ENCODE peak calls at places on chromosomes 3 and 15, in four cellular contexts. V, U, M and G are unnamed samples.

GRCh38 chr15:39591896-39592315 is 11.0 kb downstream of the THBS1 start:
- DNase-seq in V (peak), U (no peak), M (no peak), G (no peak)

GRCh38 chr15:57160823-57161560 is 215.3 kb upstream of the CGNL1 start:
- DNase-seq in V (peak), U (no peak), M (no peak), G (no peak)

GRCh38 chr15:88635343-88635742 is 3.5 kb upstream of the ISG20 start:
- DNase-seq in V (peak), U (no peak), M (no peak), G (no peak)

GRCh38 chr15:39079296-39079834 is 501.5 kb upstream of the THBS1 start:
- DNase-seq in V (peak), U (no peak), M (no peak), G (no peak)

GRCh38 chr15:99480223-99480810 is 85.5 kb upstream of the MEF2A start:
- DNase-seq in V (no peak), U (no peak), M (no peak), G (no peak)

GRCh38 chr3:42148982-42149432 is 57.9 kb downstream of the TRAK1 start:
- DNase-seq in V (peak), U (peak), M (no peak), G (peak)

GRCh38 chr15:101014921-101015841 is 96.0 kb downstream of the LRRK1 start:
- DNase-seq in V (peak), U (peak), M (peak), G (peak)

GRCh38 chr15:68584704-68585573 is 6.1 kb downstream of the CORO2B start:
- DNase-seq in V (no peak), U (no peak), M (no peak), G (peak)

GRCh38 chr3:16280671-16281070 is 15.7 kb downstream of the OXNAD1 start:
- DNase-seq in V (peak), U (no peak), M (no peak), G (no peak)

GRCh38 chr3:94226058-94226457 is 163.2 kb downstream of the NSUN3 start:
- DNase-seq in V (peak), U (no peak), M (no peak), G (no peak)

GRCh38 chr3:115248274-115248673 is 101.2 kb upstream of the ZBTB20 start:
- DNase-seq in V (peak), U (no peak), M (no peak), G (no peak)

GRCh38 chr3:101829066-101829830 is 20.1 kb upstream of the NFKBIZ start:
- DNase-seq in V (peak), U (no peak), M (no peak), G (no peak)

GRCh38 chr3:196947136-196947859 is 5.0 kb upstream of the NCBP2 start:
- DNase-seq in V (no peak), U (no peak), M (no peak), G (no peak)

GRCh38 chr3:157103860-157104259 is 56.1 kb downstream of the CCNL1 start:
- DNase-seq in V (no peak), U (no peak), M (no peak), G (no peak)

GRCh38 chr3:61561374-61562041 is at the start of gene PTPRG:
- DNase-seq in V (peak), U (peak), M (peak), G (peak)

GRCh38 chr3:5213574-5213966 is 26.1 kb downstream of the EDEM1 start:
- DNase-seq in V (no peak), U (no peak), M (no peak), G (no peak)

GRCh38 chr3:146125946-146126345 is 35.0 kb downstream of the PLOD2 start:
- DNase-seq in V (peak), U (no peak), M (no peak), G (no peak)

GRCh38 chr15:67690936-67691335 is 134.4 kb upstream of the SKOR1 start:
- DNase-seq in V (peak), U (no peak), M (no peak), G (no peak)

GRCh38 chr15:52011711-52012144 is 7.3 kb upstream of the MAPK6 start:
- DNase-seq in V (no peak), U (no peak), M (no peak), G (no peak)

DNA sequence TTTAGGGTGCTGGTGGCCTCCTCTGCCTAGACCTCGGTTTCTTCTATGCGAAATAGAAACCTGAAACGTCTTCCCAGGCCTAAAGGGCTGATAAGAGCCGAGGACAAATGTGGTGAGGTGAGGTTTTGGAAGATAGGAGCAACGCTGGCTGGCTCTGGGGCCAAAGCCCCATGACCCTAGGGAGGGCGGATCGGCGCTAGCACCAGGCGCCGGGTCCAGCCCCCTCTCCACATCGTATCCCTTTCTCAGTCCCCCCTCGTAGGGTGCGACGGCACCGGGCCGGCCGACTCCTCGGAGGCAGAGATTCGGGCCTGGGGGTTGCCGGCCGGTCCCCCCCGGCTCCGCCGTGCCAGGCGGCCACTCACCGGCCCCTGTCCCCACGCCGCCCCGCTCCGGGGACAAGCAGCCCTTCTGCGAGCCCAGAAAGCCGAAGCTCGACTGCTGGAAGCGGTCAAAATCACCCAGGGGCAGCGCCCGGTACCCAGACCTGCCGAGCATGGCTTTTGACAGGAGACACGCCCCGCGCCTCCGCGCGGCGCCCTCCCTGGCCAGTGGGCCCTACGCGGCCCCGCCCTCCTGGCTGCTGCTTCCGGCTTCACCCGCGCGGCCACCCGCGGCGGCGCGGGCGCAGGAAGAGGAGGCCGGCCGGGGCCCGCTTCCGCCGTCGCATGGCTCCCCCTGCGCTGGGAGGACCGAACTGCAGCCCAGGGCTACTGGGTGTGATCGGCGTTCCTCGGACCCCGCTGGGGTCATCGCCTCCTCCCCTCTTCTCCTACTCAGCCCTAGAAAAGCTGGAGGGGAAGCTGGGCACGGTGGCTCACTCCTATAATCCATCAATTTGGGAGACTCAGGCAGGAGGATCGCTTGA is at the start of gene STOML1:
- DNase-seq in V (peak), U (peak), M (peak), G (peak)
- TF ChIP-seq CTCF in V (peak), U (peak), M (peak), G (peak)

GRCh38 chr15:48603123-48603500 is 42.4 kb downstream of the FBN1 start:
- DNase-seq in V (no peak), U (no peak), M (no peak), G (no peak)
- TF ChIP-seq CTCF in V (no peak), U (no peak), M (no peak), G (no peak)

GRCh38 chr15:34436956-34437442 is 609 bp downstream of the GOLGA8A start:
- DNase-seq in V (peak), U (peak), M (peak), G (peak)
- TF ChIP-seq CTCF in V (no peak), U (no peak), M (peak), G (no peak)

DNA sequence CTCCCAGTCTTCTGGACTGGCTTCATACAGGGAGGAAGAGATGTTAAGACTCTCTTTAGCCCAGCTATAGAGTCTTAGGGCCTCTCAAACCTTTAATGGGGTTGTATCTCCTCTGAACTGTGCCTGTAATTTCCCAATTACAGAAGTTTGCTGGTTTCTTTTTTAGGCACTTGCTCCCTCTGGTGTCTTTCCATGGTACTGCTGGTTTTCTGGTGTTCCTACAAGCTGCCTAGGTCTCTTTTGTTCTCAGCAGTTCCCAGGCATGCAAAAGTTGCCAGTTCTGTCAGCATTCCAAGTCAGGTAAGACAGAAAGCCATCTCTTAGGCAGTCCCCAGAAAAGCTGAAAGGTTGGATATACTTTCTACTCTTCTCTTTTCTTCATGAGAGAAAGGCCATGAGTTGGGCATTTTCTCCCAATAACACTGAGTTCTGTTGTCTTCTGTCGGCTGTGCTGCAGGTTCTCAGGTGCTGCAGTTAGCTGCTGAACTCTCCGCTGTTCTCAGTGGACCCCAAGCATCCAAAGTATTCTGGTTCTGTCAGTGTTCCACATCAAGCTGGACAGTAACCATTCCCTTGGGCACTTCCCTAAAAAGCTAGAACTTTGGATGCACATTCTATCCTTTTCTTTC is 54.4 kb upstream of the EHHADH start:
- DNase-seq in V (peak), U (peak), M (peak), G (peak)
- TF ChIP-seq CTCF in V (peak), U (peak), M (peak), G (peak)

GRCh38 chr3:107946700-107947099 is 144.1 kb downstream of the CD47 start:
- DNase-seq in V (no peak), U (no peak), M (no peak), G (no peak)
- TF ChIP-seq CTCF in V (no peak), U (no peak), M (no peak), G (no peak)

GRCh38 chr15:85312925-85313324 is 67.5 kb upstream of the AKAP13 start:
- DNase-seq in V (peak), U (no peak), M (no peak), G (no peak)
- TF ChIP-seq CTCF in V (peak), U (no peak), M (no peak), G (no peak)

DNA sequence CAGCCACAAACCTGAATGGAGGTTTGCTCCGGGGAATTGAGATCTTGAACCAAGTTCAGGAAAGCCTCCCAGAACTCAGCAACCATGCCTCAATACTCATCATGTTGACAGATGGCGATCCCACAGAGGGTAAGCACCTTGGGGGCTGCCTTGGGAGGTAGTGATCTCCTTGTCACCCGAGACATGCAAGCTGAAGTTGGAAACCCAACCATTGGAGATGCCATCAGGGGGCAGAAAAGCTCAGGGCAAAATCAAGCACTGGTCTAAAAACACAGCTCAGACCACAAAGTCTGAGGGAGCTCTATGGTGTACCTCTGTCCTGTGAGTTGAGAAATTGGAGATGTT is 5.8 kb downstream of the ITIH1 start:
- DNase-seq in V (no peak), U (no peak), M (no peak), G (peak)
- TF ChIP-seq CTCF in V (no peak), U (no peak), M (no peak), G (no peak)

GRCh38 chr3:128560768-128561167 is 67.8 kb upstream of the GATA2 start:
- DNase-seq in V (no peak), U (no peak), M (no peak), G (no peak)
- TF ChIP-seq CTCF in V (no peak), U (no peak), M (no peak), G (no peak)